ENCODE peak calls at places on chromosome 7, in seven cellular contexts. C, O, L, A, V, E and I are unnamed samples.

GRCh38 chr7:135217645-135218509 is 6.6 kb upstream of the WDR91 start:
- DNase-seq in E (no peak), V (no peak), A (no peak), O (no peak), C (no peak), L (no peak), I (no peak)

GRCh38 chr7:152667900-152668440 is 8.0 kb downstream of the XRCC2 start:
- DNase-seq in O (no peak), L (no peak), V (no peak), A (no peak), C (no peak), E (no peak), I (no peak)

GRCh38 chr7:16114633-16115032 is 306.7 kb downstream of the CRPPA start:
- DNase-seq in L (peak; percentile 15), O (no peak), C (peak; percentile 7), A (no peak), V (peak; percentile 20), E (no peak), I (peak; percentile 31)

GRCh38 chr7:24052572-24053223 is 231.3 kb upstream of the NPY start:
- DNase-seq in C (peak; percentile 88), O (no peak), L (no peak), E (peak; percentile 56), A (no peak), V (no peak), I (peak; percentile 4)

GRCh38 chr7:130912086-130912909 is 178.3 kb upstream of the KLF14 start:
- DNase-seq in V (no peak), O (peak; percentile 28), L (no peak), A (no peak), C (peak; percentile 87), E (peak; percentile 65), I (no peak)

GRCh38 chr7:95636140-95636539 is 39.8 kb upstream of the PDK4 start:
- DNase-seq in E (no peak), V (no peak), C (peak; percentile 60), O (no peak), A (no peak), L (no peak), I (no peak)

GRCh38 chr7:149140784-149141183 is 6.5 kb upstream of the ZNF398 start:
- DNase-seq in A (no peak), L (no peak), O (no peak), E (no peak), V (no peak), C (no peak), I (no peak)

GRCh38 chr7:139452948-139453672 is 30.4 kb downstream of the KLRG2 start:
- DNase-seq in C (peak; percentile 23), A (peak; percentile 35), E (no peak), V (no peak), O (no peak), L (peak; percentile 83), I (no peak)

GRCh38 chr7:96495751-96496216 is 173.9 kb upstream of the SLC25A13 start:
- DNase-seq in C (no peak), O (no peak), V (no peak), E (no peak), A (no peak), L (no peak), I (no peak)

GRCh38 chr7:80870806-80871205 is 48.0 kb downstream of the SEMA3C start:
- DNase-seq in V (no peak), L (no peak), O (no peak), C (no peak), E (no peak), A (no peak), I (no peak)

GRCh38 chr7:27434729-27435400 is 192.3 kb downstream of the EVX1 start:
- DNase-seq in V (no peak), A (no peak), C (peak; percentile 16), O (no peak), L (no peak), E (no peak), I (no peak)

GRCh38 chr7:111076205-111076604 is 14.7 kb upstream of the LRRN3 start:
- DNase-seq in O (no peak), E (no peak), A (no peak), V (no peak), C (peak; percentile 66), L (peak; percentile 69), I (no peak)

GRCh38 chr7:69147631-69148030 is 450.6 kb upstream of the AUTS2 start:
- DNase-seq in L (no peak), O (no peak), A (no peak), C (no peak), E (no peak), V (no peak), I (no peak)

GRCh38 chr7:7884855-7885254 is 83.7 kb upstream of the GLCCI1 start:
- DNase-seq in V (no peak), L (no peak), E (no peak), O (no peak), C (peak; percentile 37), A (no peak), I (no peak)

GRCh38 chr7:97733276-97734206 is 1.7 kb downstream of the TAC1 start:
- DNase-seq in E (no peak), O (no peak), C (no peak), A (peak; percentile 69), V (no peak), L (peak; percentile 20), I (no peak)

GRCh38 chr7:18648849-18649758 is 153.6 kb downstream of the HDAC9 start:
- DNase-seq in V (no peak), E (no peak), C (no peak), A (no peak), O (no peak), L (no peak), I (no peak)

GRCh38 chr7:50614721-50615518 is 49.7 kb upstream of the DDC start:
- DNase-seq in V (peak; percentile 38), A (no peak), L (no peak), E (no peak), O (no peak), C (no peak), I (peak; percentile 7)

GRCh38 chr7:11237742-11238141 is 264.1 kb downstream of the PHF14 start:
- DNase-seq in V (no peak), L (no peak), E (no peak), A (no peak), C (no peak), O (no peak), I (no peak)

GRCh38 chr7:28855538-28856217 is 102.5 kb downstream of the TRIL start:
- DNase-seq in A (no peak), V (no peak), C (peak; percentile 94), O (no peak), L (peak; percentile 79), E (peak; percentile 90), I (no peak)

GRCh38 chr7:148434181-148434769 is 156.3 kb upstream of the C7orf33 start:
- DNase-seq in E (no peak), A (no peak), O (no peak), V (no peak), C (no peak), L (peak; percentile 18), I (no peak)

GRCh38 chr7:92737706-92738105 is 98.7 kb downstream of the CDK6 start:
- DNase-seq in L (no peak), O (no peak), E (no peak), V (no peak), C (no peak), A (no peak), I (no peak)

GRCh38 chr7:7821517-7821916 is 103.1 kb upstream of the RPA3 start:
- DNase-seq in V (no peak), C (no peak), O (no peak), A (no peak), E (no peak), L (no peak), I (no peak)

GRCh38 chr7:101878938-101879337 is 61.5 kb downstream of the CUX1 start:
- DNase-seq in E (no peak), L (no peak), V (no peak), A (no peak), C (no peak), O (no peak), I (no peak)